ENCODE peak calls at places on chromosomes 3 and 15, in seven cellular contexts. Y, N, Z, H, T, F and E are unnamed samples.

GRCh38 chr3:186287723-186288122 is 74.3 kb downstream of the DGKG start:
- DNase-seq in T (no peak), F (no peak), N (no peak), H (no peak), Z (no peak), Y (no peak), E (no peak)

GRCh38 chr15:88911766-88912118 is 1.4 kb downstream of the MFGE8 start:
- DNase-seq in Y (peak; percentile 51), H (peak; percentile 68), T (peak; percentile 52), Z (no peak), N (peak; percentile 62), F (no peak), E (no peak)

GRCh38 chr15:82933576-82933975 is 18.9 kb downstream of the HOMER2 start:
- DNase-seq in F (no peak), Z (no peak), N (no peak), H (no peak), T (no peak), Y (no peak), E (no peak)

GRCh38 chr3:33911525-33912322 is 113.3 kb downstream of the PDCD6IP start:
- DNase-seq in N (no peak), T (no peak), H (no peak), Z (no peak), Y (peak; percentile 76), F (no peak), E (no peak)

GRCh38 chr3:72444642-72445223 is 403.5 kb downstream of the SHQ1 start:
- DNase-seq in H (no peak), N (no peak), Z (no peak), T (no peak), Y (no peak), F (no peak), E (no peak)

GRCh38 chr15:86650084-86650483 is 570.4 kb downstream of the AGBL1 start:
- DNase-seq in N (no peak), H (no peak), Z (no peak), Y (no peak), T (no peak), F (no peak), E (no peak)

GRCh38 chr3:117734431-117734830 is 1024.9 kb downstream of the TUSC7 start:
- DNase-seq in H (no peak), Y (peak; percentile 28), Z (no peak), F (no peak), N (no peak), T (no peak), E (no peak)

GRCh38 chr3:86801921-86802320 is 189.0 kb downstream of the VGLL3 start:
- DNase-seq in T (no peak), H (no peak), Y (no peak), Z (no peak), N (no peak), F (no peak), E (no peak)

GRCh38 chr15:93042691-93043378 is 46.2 kb downstream of the RGMA start:
- DNase-seq in H (no peak), N (peak; percentile 23), Y (no peak), T (no peak), Z (no peak), F (no peak), E (no peak)

GRCh38 chr3:125107384-125107783 is 51.6 kb upstream of the HEG1 start:
- DNase-seq in Z (no peak), F (no peak), N (no peak), Y (peak; percentile 36), H (no peak), T (no peak), E (no peak)

GRCh38 chr3:113097821-113098516 is 107.2 kb downstream of the GTPBP8 start:
- DNase-seq in H (no peak), T (no peak), Y (peak; percentile 87), Z (no peak), N (no peak), F (peak; percentile 78), E (no peak)

GRCh38 chr3:61608072-61608471 is 46.7 kb downstream of the PTPRG start:
- DNase-seq in H (no peak), Z (no peak), N (no peak), Y (no peak), T (no peak), F (no peak), E (no peak)

GRCh38 chr3:39147711-39148115 is 5.7 kb downstream of the CSRNP1 start:
- DNase-seq in H (no peak), T (no peak), Z (peak; percentile 45), F (no peak), N (no peak), Y (no peak), E (no peak)

GRCh38 chr15:62889734-62890505 is 152.6 kb upstream of the TPM1 start:
- DNase-seq in N (no peak), H (no peak), T (no peak), F (no peak), Z (no peak), Y (no peak), E (no peak)

GRCh38 chr15:62887113-62887570 is 155.4 kb upstream of the TPM1 start:
- DNase-seq in Y (no peak), T (no peak), H (no peak), F (no peak), N (no peak), Z (no peak), E (no peak)

GRCh38 chr15:62888628-62889027 is 153.9 kb upstream of the TPM1 start:
- DNase-seq in T (no peak), F (no peak), Z (no peak), Y (no peak), H (no peak), N (no peak), E (no peak)

GRCh38 chr15:62886431-62887071 is 156.0 kb upstream of the TPM1 start:
- DNase-seq in H (peak; percentile 69), Z (no peak), F (peak; percentile 65), Y (no peak), N (no peak), T (no peak), E (no peak)

DNA sequence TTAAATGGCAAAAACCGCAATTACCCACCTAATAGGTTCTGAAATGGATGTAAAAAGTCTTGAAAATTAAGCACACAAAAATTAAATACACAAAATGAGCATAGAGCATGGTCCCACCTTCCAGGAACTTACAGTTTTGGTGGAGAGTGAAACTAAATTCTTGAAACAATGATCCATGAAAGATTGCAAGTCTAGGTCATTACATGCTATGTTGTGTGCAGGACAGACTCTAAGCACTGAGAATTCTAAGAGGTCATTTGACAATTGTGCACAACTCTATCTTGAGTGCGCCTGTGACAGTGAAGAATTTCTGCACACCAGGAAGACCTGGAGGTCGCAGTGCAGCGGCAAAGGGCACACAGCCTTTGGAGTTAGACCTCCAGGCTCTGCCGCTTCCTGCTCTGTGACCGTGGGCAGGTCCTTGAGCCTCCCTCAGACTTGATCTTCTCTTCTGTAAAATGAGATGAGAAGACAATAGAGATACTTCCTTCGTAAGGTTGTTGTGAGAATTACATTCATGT is 153.3 kb upstream of the TPM1 start:
- DNase-seq in F (no peak), H (no peak), T (no peak), Z (no peak), N (no peak), Y (no peak), E (no peak)
- H3K27ac ChIP-seq in F (no peak overlapping the region), H (no peak overlapping the region), T (no peak overlapping the region), Z (no peak overlapping the region), N (no peak overlapping the region), Y (no peak overlapping the region), E (no peak overlapping the region)

DNA sequence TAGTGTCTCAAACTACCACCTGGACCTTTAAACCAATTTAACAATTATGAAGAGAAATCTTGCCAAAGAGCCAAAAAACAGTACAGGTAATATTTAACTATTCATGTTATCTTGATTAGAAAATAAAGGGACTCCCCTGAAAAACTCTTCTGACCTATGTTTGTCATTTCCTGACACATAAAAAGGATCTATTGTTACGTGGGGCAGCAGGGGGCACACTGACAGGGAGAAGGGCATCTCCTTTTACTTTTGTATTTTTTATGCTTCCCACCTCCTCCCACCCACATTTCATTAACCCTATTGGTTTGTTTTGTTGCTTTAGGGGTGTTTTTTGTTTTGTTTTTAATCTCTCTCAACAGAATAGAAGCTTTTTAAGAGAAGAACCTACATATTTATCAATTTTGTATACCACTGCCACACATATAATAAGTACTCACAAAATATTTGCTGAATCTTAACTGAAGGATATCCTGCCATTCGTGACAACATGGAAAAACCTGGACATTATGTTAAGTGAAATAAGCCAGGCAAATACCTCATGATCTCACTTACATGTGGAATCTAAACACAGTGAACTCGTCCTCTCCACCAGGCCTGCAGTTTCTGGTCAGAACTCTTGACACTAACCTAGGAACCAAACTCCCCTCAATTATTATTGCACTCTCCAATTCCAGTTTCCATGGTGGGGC is 17.7 kb downstream of the STAG1 start:
- DNase-seq in Z (no peak), F (no peak), Y (no peak), H (peak; percentile 42), T (no peak), N (no peak), E (no peak)
- H3K27ac ChIP-seq in Z (no peak overlapping the region), F (no peak overlapping the region), Y (no peak overlapping the region), H (no peak overlapping the region), T (no peak overlapping the region), N (no peak overlapping the region), E (no peak overlapping the region)

GRCh38 chr3:183303725-183304124 is 50.7 kb downstream of the B3GNT5 start:
- DNase-seq in N (no peak), Y (no peak), F (no peak), T (no peak), H (no peak), Z (no peak), E (no peak)

GRCh38 chr3:183308746-183309145 is 55.7 kb downstream of the B3GNT5 start:
- DNase-seq in T (no peak), H (no peak), N (no peak), F (no peak), Z (no peak), Y (no peak), E (no peak)

GRCh38 chr3:183309276-183309675 is 56.2 kb downstream of the B3GNT5 start:
- DNase-seq in F (no peak), Y (no peak), T (peak; percentile 49), Z (no peak), H (no peak), N (no peak), E (no peak)

GRCh38 chr3:183307749-183308148 is 54.7 kb downstream of the B3GNT5 start:
- DNase-seq in H (no peak), F (no peak), T (no peak), Z (no peak), N (no peak), Y (no peak), E (no peak)

GRCh38 chr3:183306798-183307671 is 54.0 kb downstream of the B3GNT5 start:
- DNase-seq in F (peak; percentile 54), T (peak; percentile 62), N (peak; percentile 90), Z (peak; percentile 21), H (no peak), Y (no peak), E (peak; percentile 7)
- H3K27ac ChIP-seq in F (no peak overlapping the region), T (no peak overlapping the region), N (no peak overlapping the region), Z (no peak overlapping the region), H (no peak overlapping the region), Y (no peak overlapping the region), E (no peak overlapping the region)

DNA sequence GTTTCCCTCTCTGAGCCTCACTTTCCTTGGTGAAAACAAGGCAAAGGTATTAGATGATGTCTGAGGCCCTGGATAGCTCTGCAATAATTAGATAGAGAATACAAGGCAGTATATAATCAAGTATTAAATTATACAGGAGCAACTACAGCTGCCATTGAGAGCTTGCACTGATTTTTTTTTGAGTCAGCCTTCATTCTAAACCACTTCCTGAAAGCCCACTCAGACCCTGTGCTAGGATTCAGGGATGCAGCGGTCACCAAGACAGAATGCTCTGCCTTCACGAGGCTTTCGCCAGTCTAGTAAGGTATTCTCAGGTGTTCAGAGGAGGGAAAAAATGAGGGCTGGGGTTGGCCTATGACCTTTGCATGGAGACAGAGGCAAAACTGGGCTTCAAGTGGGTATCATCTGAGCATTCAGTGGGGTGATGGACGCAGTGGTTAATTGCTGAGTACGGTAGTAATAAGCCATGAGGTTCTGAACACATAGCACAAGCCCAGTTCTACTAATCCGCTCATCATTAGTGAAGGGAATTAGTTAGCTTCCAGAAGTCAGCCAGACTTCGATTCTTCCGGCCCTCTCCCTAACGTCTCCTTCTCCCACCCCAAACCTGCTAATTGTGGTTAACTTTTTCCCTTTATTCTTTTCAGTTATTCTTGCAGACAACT is 3.6 kb downstream of the VGLL4 start:
- DNase-seq in T (no peak), N (no peak), Y (no peak), H (no peak), F (no peak), Z (no peak), E (no peak)
- H3K27ac ChIP-seq in T (peak overlapping the region; percentile 94), N (peak overlapping the region; percentile 45), Y (no peak overlapping the region), H (peak overlapping the region; percentile 1), F (no peak overlapping the region), Z (no peak overlapping the region), E (peak overlapping the region; percentile 62)